ENCODE peak calls at places on chromosomes 6 and 20, in five cellular contexts. P is upper lobe of left lung, R is endothelial cell of umbilical vein, I is sigmoid colon, B is SK-N-SH. N is an unnamed sample. For H3K27me3, the result is how much of the 10 kb centered on the place peaks cover.

GRCh38 chr20:59141818-59142581 is 21.6 kb upstream of the ZNF831 start:
- DNase-seq in R (no peak), I (no peak), P (no peak), B (no peak), N (no peak)

GRCh38 chr6:109202409-109203264 is 107.3 kb downstream of the CEP57L1 start:
- DNase-seq in P (no peak), I (no peak), R (no peak), B (no peak), N (no peak)

GRCh38 chr6:130296854-130297253 is 69.0 kb upstream of the TMEM200A start:
- DNase-seq in I (no peak), R (no peak), P (no peak), B (no peak), N (no peak)

GRCh38 chr6:151018035-151018434 is 152.5 kb downstream of the MTHFD1L start:
- DNase-seq in B (no peak), R (no peak), I (no peak), P (no peak), N (no peak)

GRCh38 chr20:15555913-15556312 is 1017.3 kb downstream of the KIF16B start:
- DNase-seq in P (no peak), R (no peak), I (no peak), B (peak), N (no peak)

GRCh38 chr20:32483351-32484220 is 101.5 kb downstream of the NOL4L start:
- DNase-seq in B (peak), R (peak), P (peak), I (peak), N (peak)

GRCh38 chr20:24953621-24954133 is 4.6 kb downstream of the CST7 start:
- DNase-seq in R (no peak), P (peak), I (peak), B (no peak), N (no peak)

GRCh38 chr20:19867074-19867473 is 109.0 kb downstream of the RIN2 start:
- DNase-seq in P (no peak), R (no peak), B (no peak), I (no peak), N (no peak)

GRCh38 chr6:163356324-163356723 is 58.2 kb upstream of the QKI start:
- DNase-seq in B (peak), I (peak), R (peak), P (peak), N (no peak)

GRCh38 chr20:9574182-9574581 is 59.8 kb downstream of the LAMP5 start:
- DNase-seq in I (no peak), B (no peak), P (no peak), R (no peak), N (no peak)

GRCh38 chr6:63100066-63100465 is 111.2 kb upstream of the FKBP1C start:
- DNase-seq in R (no peak), P (no peak), B (no peak), I (no peak), N (no peak)
- TF ChIP-seq POLR2AphosphoS5 in R (no peak), P (no peak), B (no peak), I (no peak), N (no peak)

DNA sequence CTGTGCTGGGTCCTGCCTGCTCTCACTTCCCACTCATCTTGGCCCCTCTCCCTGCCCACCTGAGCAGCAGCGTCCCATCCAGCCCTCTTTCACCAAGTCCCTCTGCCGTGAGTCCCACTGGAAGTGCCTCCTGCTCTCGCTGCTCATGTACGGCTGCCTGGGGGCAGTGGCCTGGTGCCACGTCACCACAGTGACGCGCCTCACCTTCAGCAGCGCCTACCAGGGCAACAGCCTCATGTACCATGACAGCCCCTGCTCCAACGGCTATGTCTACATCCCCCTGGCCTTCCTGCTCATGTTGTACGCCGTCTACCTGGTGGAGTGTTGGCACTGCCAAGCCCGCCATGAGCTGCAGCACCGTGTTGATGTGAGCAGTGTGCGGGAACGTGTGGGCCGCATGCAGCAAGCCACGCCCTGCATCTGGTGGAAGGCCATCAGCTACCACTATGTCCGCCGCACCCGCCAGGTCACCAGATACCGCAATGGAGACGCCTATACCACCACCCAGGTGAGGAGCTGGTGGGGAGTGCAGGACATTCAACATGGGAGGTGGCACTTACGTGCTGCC is 2.8 kb downstream of the TMEM151B start:
- DNase-seq in I (no peak), B (peak), P (peak), R (no peak), N (no peak)
- H3K27me3 ChIP-seq in I (half or more), B (under half), P (under half), R (half or more), N (half or more)

GRCh38 chr6:53348436-53349208 is at the start of gene ELOVL5:
- DNase-seq in B (peak), R (peak), I (peak), P (peak), N (peak)

GRCh38 chr6:53352360-53352759 is 3.6 kb upstream of the ELOVL5 start:
- DNase-seq in I (no peak), P (no peak), R (no peak), B (no peak), N (no peak)

GRCh38 chr6:53347250-53347920 is 1.4 kb downstream of the ELOVL5 start:
- DNase-seq in R (peak), P (no peak), I (no peak), B (no peak), N (no peak)

GRCh38 chr6:53347921-53348435 is 772 bp downstream of the ELOVL5 start:
- DNase-seq in R (peak), B (peak), I (peak), P (peak), N (peak)

GRCh38 chr6:53349209-53349693 is 501 bp upstream of the ELOVL5 start:
- DNase-seq in B (no peak), I (no peak), R (no peak), P (no peak), N (no peak)
- TF ChIP-seq POLR2AphosphoS5 in B (peak), I (no peak), R (no peak), P (no peak), N (no peak)

GRCh38 chr20:18066421-18067333 is 9.0 kb upstream of the OVOL2 start:
- DNase-seq in B (no peak), P (no peak), I (no peak), R (no peak), N (no peak)

GRCh38 chr20:18057994-18058349 is 256 bp upstream of the OVOL2 start:
- DNase-seq in I (no peak), R (no peak), P (no peak), B (peak), N (no peak)

GRCh38 chr20:18058661-18059467 is 1.1 kb upstream of the OVOL2 start:
- DNase-seq in R (no peak), P (peak), B (peak), I (no peak), N (peak)

GRCh38 chr20:18059603-18060002 is 1.9 kb upstream of the OVOL2 start:
- DNase-seq in I (no peak), R (no peak), B (no peak), P (no peak), N (no peak)

DNA sequence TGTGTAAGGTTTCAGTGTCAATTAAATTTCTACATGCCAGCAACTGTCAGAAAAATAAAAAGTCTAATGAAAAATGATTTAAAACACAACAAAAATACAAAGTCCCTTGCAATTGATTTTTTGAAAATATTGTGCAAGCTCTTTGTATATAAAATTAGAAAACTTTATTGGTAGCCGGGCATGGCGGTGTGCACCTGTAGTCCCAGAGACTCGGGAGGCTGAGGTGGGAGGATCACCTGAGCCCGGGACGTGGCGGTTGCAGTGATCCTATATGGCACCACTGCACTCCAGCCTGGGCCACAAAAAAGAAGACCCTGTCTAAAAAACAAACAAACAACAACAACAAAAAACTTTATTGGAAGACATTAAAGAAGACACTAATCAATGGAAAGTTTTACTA is 6.0 kb upstream of the OVOL2 start:
- DNase-seq in R (no peak), B (no peak), P (no peak), I (no peak), N (no peak)
- H3K27me3 ChIP-seq in R (under half), B (under half), P (under half), I (under half), N (under half)

GRCh38 chr20:1489764-1490436 is 1.3 kb downstream of the SIRPB2 start:
- DNase-seq in P (no peak), R (peak), B (no peak), I (peak), N (no peak)
- TF ChIP-seq POLR2AphosphoS5 in P (peak), R (no peak), B (no peak), I (no peak), N (peak)

GRCh38 chr20:60528141-60528540 is 569.9 kb downstream of the CDH26 start:
- DNase-seq in P (no peak), I (no peak), R (no peak), B (no peak), N (no peak)

GRCh38 chr20:60529149-60529548 is 570.9 kb downstream of the CDH26 start:
- DNase-seq in B (no peak), I (no peak), P (no peak), R (no peak), N (no peak)

DNA sequence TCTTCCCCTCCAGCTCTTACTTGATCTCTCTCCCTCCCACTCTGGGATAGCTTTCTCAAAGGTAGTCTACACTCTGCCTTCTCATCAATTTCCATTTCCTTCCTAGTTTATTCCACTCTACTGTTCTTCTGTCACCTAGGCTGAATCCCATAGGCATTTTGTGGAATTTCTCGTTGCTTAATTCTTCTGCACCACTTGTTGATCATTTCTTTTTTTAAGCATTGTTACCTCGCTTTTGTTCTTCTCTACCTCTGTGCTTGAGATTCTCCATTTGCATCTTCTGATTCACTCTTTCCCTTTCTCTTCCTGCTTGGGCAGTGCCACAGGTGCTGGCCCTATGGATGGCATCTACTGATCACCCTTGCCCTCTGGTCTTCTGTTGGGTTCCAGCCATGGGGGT is 567.2 kb downstream of the CDH26 start:
- DNase-seq in P (no peak), B (no peak), I (no peak), R (no peak), N (no peak)
- H3K27me3 ChIP-seq in P (under half), B (under half), I (under half), R (under half), N (under half)

GRCh38 chr6:35343092-35343834 is 905 bp downstream of the PPARD start:
- DNase-seq in I (peak), R (peak), P (no peak), B (peak), N (peak)
- TF ChIP-seq POLR2AphosphoS5 in I (peak), R (no peak), P (peak), B (no peak), N (no peak)

DNA sequence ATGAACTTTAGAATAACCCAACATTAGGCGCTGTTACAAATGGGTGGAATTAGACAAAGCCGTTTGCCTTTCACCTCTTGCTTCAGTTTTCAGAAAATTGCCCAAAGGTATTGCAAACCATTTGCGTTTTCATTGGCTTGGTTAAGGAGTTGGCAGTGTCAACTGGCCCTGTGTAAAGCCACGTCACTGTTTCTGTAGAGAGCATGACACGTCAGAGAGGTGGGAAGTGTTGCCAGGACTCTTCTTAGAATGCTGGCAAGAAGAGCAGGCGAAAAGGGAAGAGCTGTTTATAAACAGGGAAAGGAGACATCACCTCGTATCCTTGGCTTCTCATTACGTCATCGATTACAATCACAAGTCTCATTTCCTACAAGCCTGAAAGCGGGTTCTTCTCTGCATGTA is 4.3 kb upstream of the IRF4 start:
- DNase-seq in P (no peak), I (no peak), B (no peak), R (no peak), N (peak)
- H3K27me3 ChIP-seq in P (under half), I (under half), B (half or more), R (under half), N (half or more)

DNA sequence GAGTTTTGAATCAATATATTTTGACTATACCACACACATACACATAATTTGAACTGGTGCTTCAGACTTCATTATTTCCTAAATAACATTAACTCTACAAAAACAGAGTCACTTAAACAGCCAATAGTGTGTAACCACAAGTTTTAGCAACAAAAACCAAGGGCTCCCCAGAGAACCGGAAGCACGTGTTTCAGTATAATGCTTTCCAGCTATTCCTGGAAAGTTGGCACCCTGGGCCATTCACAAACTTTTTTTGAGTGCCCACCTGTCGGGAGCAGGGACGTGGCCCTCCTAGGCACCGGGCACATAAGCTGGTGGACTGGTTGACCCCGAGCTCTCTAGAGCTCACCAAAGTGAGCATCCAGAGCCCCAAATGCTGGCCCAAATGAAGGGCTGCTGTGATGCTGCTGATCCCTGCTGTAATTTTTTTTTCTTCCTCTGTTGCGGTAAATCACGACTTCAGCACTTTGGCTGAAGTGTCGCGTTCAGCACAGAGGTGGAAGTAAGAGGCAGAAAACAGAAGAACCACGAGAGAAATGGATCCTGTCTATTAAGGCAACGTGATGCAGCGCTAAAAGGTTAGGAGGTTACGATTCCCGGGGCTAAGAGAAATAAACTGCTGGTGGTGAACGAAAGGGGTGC is 1.8 kb upstream of the SLC35D3 start:
- DNase-seq in B (peak), R (peak), I (no peak), P (no peak), N (no peak)
- TF ChIP-seq POLR2AphosphoS5 in B (no peak), R (no peak), I (no peak), P (no peak), N (no peak)